ENCODE peak calls at places on chromosomes 13 and 19, in eight cellular contexts. R is ascending aorta; N is cardiac muscle cell; G is activated T-cell treated with anti-CD3 and anti-CD28 coated beads, Interleukin-2, amount 50 U/mL, for 72 hours; Y is choroid plexus epithelial cell; A is skeletal muscle cell; P is body of pancreas; F is stimulated activated CD8-positive, alpha-beta memory T cell treated with anti-CD3 and anti-CD28 coated beads, Interleukin-4, amount 100 ng/mL, for 24 hours. U is an unnamed sample.

GRCh38 chr13:59094149-59094548 is 1069.6 kb downstream of the DIAPH3 start:
- DNase-seq in R (no peak), N (no peak), G (no peak), Y (no peak), A (no peak), P (no peak), F (no peak), U (no peak)

GRCh38 chr13:76223999-76224398 is 587.9 kb downstream of the LMO7 start:
- DNase-seq in R (no peak), N (no peak), G (no peak), Y (no peak), A (no peak), P (no peak), F (no peak), U (no peak)

GRCh38 chr13:101514695-101515275 is 62.3 kb downstream of the ITGBL1 start:
- DNase-seq in R (no peak), N (peak), G (peak), Y (peak), A (no peak), P (no peak), F (no peak), U (no peak)

GRCh38 chr13:50593228-50593627 is 250.3 kb downstream of the DLEU7 start:
- DNase-seq in R (no peak), N (no peak), G (no peak), Y (no peak), A (no peak), P (no peak), F (no peak), U (no peak)

GRCh38 chr13:40403509-40404241 is 262.8 kb downstream of the FOXO1 start:
- DNase-seq in R (no peak), N (no peak), G (no peak), Y (no peak), A (no peak), P (no peak), F (no peak), U (no peak)

GRCh38 chr19:52227196-52227940 is 37.5 kb downstream of the PPP2R1A start:
- DNase-seq in R (no peak), N (no peak), G (no peak), Y (no peak), A (no peak), P (no peak), F (no peak), U (no peak)

GRCh38 chr19:40231544-40232424 is 5.3 kb upstream of the CCNP start:
- DNase-seq in R (no peak), N (peak), G (no peak), Y (peak), A (no peak), P (no peak), F (no peak), U (no peak)

GRCh38 chr19:16226878-16227836 is 29.4 kb downstream of the AP1M1 start:
- DNase-seq in R (no peak), N (no peak), G (no peak), Y (no peak), A (no peak), P (no peak), F (no peak), U (no peak)

GRCh38 chr19:54331626-54332025 is 7.3 kb downstream of the LILRA4 start:
- DNase-seq in R (no peak), N (no peak), G (no peak), Y (no peak), A (no peak), P (no peak), F (no peak), U (no peak)

GRCh38 chr13:77040076-77040475 is 13.1 kb upstream of the FBXL3 start:
- DNase-seq in R (no peak), N (no peak), G (no peak), Y (no peak), A (no peak), P (no peak), F (no peak), U (no peak)

GRCh38 chr19:5964816-5965565 is 12.9 kb downstream of the RANBP3 start:
- DNase-seq in R (no peak), N (no peak), G (no peak), Y (no peak), A (no peak), P (no peak), F (no peak), U (no peak)

GRCh38 chr13:110415669-110416068 is 108.6 kb downstream of the COL4A2 start:
- DNase-seq in R (no peak), N (no peak), G (no peak), Y (no peak), A (no peak), P (no peak), F (no peak), U (no peak)

GRCh38 chr13:111589992-111590391 is 269.6 kb downstream of the TEX29 start:
- DNase-seq in R (no peak), N (no peak), G (no peak), Y (no peak), A (no peak), P (no peak), F (no peak), U (no peak)

GRCh38 chr19:8640402-8641004 is 10.1 kb downstream of the NFILZ start:
- DNase-seq in R (no peak), N (no peak), G (no peak), Y (no peak), A (no peak), P (no peak), F (no peak), U (no peak)

GRCh38 chr19:46341937-46342336 is 5.0 kb upstream of the PPP5C start:
- DNase-seq in R (no peak), N (no peak), G (no peak), Y (no peak), A (no peak), P (no peak), F (no peak), U (no peak)

GRCh38 chr13:91286317-91286716 is 61.2 kb upstream of the MIR17HG start:
- DNase-seq in R (no peak), N (no peak), G (no peak), Y (no peak), A (no peak), P (no peak), F (no peak), U (no peak)

GRCh38 chr13:52851153-52851962 is 2.9 kb upstream of the PCDH8 start:
- DNase-seq in R (no peak), N (peak), G (peak), Y (peak), A (no peak), P (peak), F (no peak), U (peak)

GRCh38 chr13:92716749-92717148 is 509.9 kb upstream of the GPC6 start:
- DNase-seq in R (no peak), N (no peak), G (no peak), Y (peak), A (no peak), P (no peak), F (no peak), U (no peak)

GRCh38 chr19:29805026-29805925 is 6.5 kb upstream of the CCNE1 start:
- DNase-seq in R (no peak), N (no peak), G (no peak), Y (no peak), A (no peak), P (peak), F (no peak), U (no peak)

GRCh38 chr19:13095934-13096890 is 6.4 kb downstream of the LYL1 start:
- DNase-seq in R (no peak), N (peak), G (peak), Y (no peak), A (no peak), P (no peak), F (no peak), U (no peak)

GRCh38 chr13:39451860-39452301 is 151.1 kb downstream of the LHFPL6 start:
- DNase-seq in R (no peak), N (peak), G (no peak), Y (peak), A (peak), P (peak), F (no peak), U (no peak)

GRCh38 chr13:42649761-42650289 is 75.9 kb downstream of the TNFSF11 start:
- DNase-seq in R (no peak), N (no peak), G (no peak), Y (peak), A (no peak), P (no peak), F (no peak), U (no peak)

GRCh38 chr19:31730270-31730669 is 381.0 kb upstream of the TSHZ3 start:
- DNase-seq in R (no peak), N (no peak), G (no peak), Y (no peak), A (no peak), P (no peak), F (no peak), U (no peak)

GRCh38 chr19:4722671-4723464 is 774 bp downstream of the DPP9 start:
- DNase-seq in R (no peak), N (no peak), G (peak), Y (peak), A (no peak), P (peak), F (no peak), U (no peak)

GRCh38 chr13:110123041-110123809 is 183.7 kb downstream of the COL4A1 start:
- DNase-seq in R (no peak), N (no peak), G (no peak), Y (no peak), A (no peak), P (no peak), F (no peak), U (no peak)

GRCh38 chr19:33290082-33290815 is 12.1 kb downstream of the CEBPA start:
- DNase-seq in R (no peak), N (no peak), G (no peak), Y (no peak), A (no peak), P (no peak), F (no peak), U (no peak)

U was measured in GM12892.